ENCODE peak calls at places on chromosomes 2 and 18, in four cellular contexts. B is mesendoderm, S is A549, F is HuH-7. W is an unnamed sample.

GRCh38 chr2:240586919-240587800 is 626 bp downstream of the CAPN10 start:
- DNase-seq in S (no peak), F (peak), B (peak), W (peak)

GRCh38 chr18:54205951-54206350 is 18.5 kb downstream of the MBD2 start:
- DNase-seq in F (no peak), B (no peak), S (no peak), W (no peak)

GRCh38 chr2:46787315-46787714 is 128.3 kb downstream of the MCFD2 start:
- DNase-seq in B (no peak), F (no peak), S (no peak), W (no peak)

GRCh38 chr2:40037303-40037702 is 258.2 kb upstream of the THUMPD2 start:
- DNase-seq in F (no peak), B (no peak), S (no peak), W (no peak)

GRCh38 chr2:86468162-86469033 is 27.2 kb downstream of the KDM3A start:
- DNase-seq in B (no peak), S (no peak), F (no peak), W (no peak)

GRCh38 chr18:48989304-48990284 is 38.8 kb upstream of the SMAD7 start:
- DNase-seq in S (no peak), F (no peak), B (no peak), W (peak)

GRCh38 chr2:172380436-172381274 is 46.7 kb upstream of the ITGA6 start:
- DNase-seq in F (peak), B (peak), S (no peak), W (peak)

GRCh38 chr18:27715751-27716150 is 461.2 kb downstream of the CDH2 start:
- DNase-seq in B (no peak), S (no peak), F (no peak), W (no peak)

GRCh38 chr2:171822520-171823297 is 71.3 kb downstream of the SLC25A12 start:
- DNase-seq in S (no peak), F (no peak), B (no peak), W (no peak)

GRCh38 chr2:70777450-70777849 is 9.4 kb upstream of the ADD2 start:
- DNase-seq in F (no peak), S (no peak), B (no peak), W (no peak)

GRCh38 chr18:36377626-36378025 is 80.1 kb downstream of the FHOD3 start:
- DNase-seq in S (no peak), F (no peak), B (no peak), W (no peak)

GRCh38 chr2:15754703-15755099 is 163.0 kb downstream of the DDX1 start:
- DNase-seq in S (no peak), F (no peak), B (no peak), W (no peak)

GRCh38 chr2:10584843-10585475 is 104.8 kb downstream of the NOL10 start:
- DNase-seq in F (no peak), S (peak), B (peak), W (peak)

GRCh38 chr2:15048000-15048399 is 415.5 kb downstream of the LRATD1 start:
- DNase-seq in F (no peak), S (no peak), B (peak), W (no peak)

GRCh38 chr2:39620067-39620466 is 45.6 kb upstream of the TMEM178A start:
- DNase-seq in F (no peak), B (no peak), S (no peak), W (peak)

GRCh38 chr2:10072656-10073480 is 7.3 kb downstream of the CYS1 start:
- DNase-seq in S (peak), B (peak), F (peak), W (peak)

GRCh38 chr2:19050354-19050753 is 308.1 kb downstream of the OSR1 start:
- DNase-seq in S (no peak), F (no peak), B (no peak), W (no peak)

GRCh38 chr2:222298311-222299150 is at the start of gene PAX3:
- DNase-seq in F (no peak), B (no peak), S (no peak), W (peak)

GRCh38 chr2:30235859-30236535 is 4.7 kb downstream of the LBH start:
- DNase-seq in B (no peak), F (no peak), S (no peak), W (no peak)

GRCh38 chr2:240529344-240529999 is 28.3 kb downstream of the ANKMY1 start:
- DNase-seq in S (no peak), B (no peak), F (no peak), W (no peak)

GRCh38 chr2:176085120-176085788 is 1.5 kb upstream of the EVX2 start:
- DNase-seq in F (no peak), B (no peak), S (no peak), W (peak)

GRCh38 chr2:231323316-231323715 is 72.2 kb upstream of the B3GNT7 start:
- DNase-seq in F (no peak), S (no peak), B (no peak), W (peak)

GRCh38 chr2:127526142-127526939 is at the start of gene IWS1:
- DNase-seq in B (peak), S (peak), F (peak), W (peak)